ENCODE peak calls at places on chromosomes 5 and 9, in eight cellular contexts. One of them, this sample, is unnamed.

GRCh38 chr5:76341935-76342334 is 61.1 kb upstream of the IQGAP2 start:
- DNase-seq in AG10803: no peak
- DNase-seq in HTR-8/SVneo: no peak
- DNase-seq in IMR-90: no peak
- DNase-seq in NCI-H774: no peak
- DNase-seq in C1 segment of cervical spinal cord: peak
- DNase-seq in HFF-Myc: no peak
- DNase-seq in colonic mucosa: no peak
- DNase-seq in this sample: no peak

GRCh38 chr9:12699529-12699928 is 6.3 kb downstream of the TYRP1 start:
- DNase-seq in HFF-Myc: no peak
- DNase-seq in NCI-H774: no peak
- DNase-seq in colonic mucosa: no peak
- DNase-seq in IMR-90: peak
- DNase-seq in C1 segment of cervical spinal cord: no peak
- DNase-seq in HTR-8/SVneo: no peak
- DNase-seq in AG10803: peak
- DNase-seq in this sample: no peak

GRCh38 chr5:168227001-168227400 is 64.4 kb upstream of the WWC1 start:
- DNase-seq in AG10803: no peak
- DNase-seq in colonic mucosa: no peak
- DNase-seq in C1 segment of cervical spinal cord: no peak
- DNase-seq in HTR-8/SVneo: no peak
- DNase-seq in HFF-Myc: no peak
- DNase-seq in IMR-90: no peak
- DNase-seq in NCI-H774: no peak
- DNase-seq in this sample: no peak

GRCh38 chr5:71492817-71493615 is 37.6 kb downstream of the BDP1 start:
- DNase-seq in HTR-8/SVneo: no peak
- DNase-seq in NCI-H774: no peak
- DNase-seq in colonic mucosa: no peak
- DNase-seq in HFF-Myc: no peak
- DNase-seq in IMR-90: no peak
- DNase-seq in AG10803: no peak
- DNase-seq in C1 segment of cervical spinal cord: no peak
- DNase-seq in this sample: no peak

GRCh38 chr5:141636106-141636412 is 590 bp downstream of the HDAC3 start:
- DNase-seq in HTR-8/SVneo: no peak
- DNase-seq in AG10803: no peak
- DNase-seq in colonic mucosa: no peak
- DNase-seq in NCI-H774: no peak
- DNase-seq in HFF-Myc: no peak
- DNase-seq in IMR-90: no peak
- DNase-seq in C1 segment of cervical spinal cord: no peak
- DNase-seq in this sample: no peak

GRCh38 chr5:149320791-149321330 is 24.4 kb upstream of the GRPEL2 start:
- DNase-seq in AG10803: peak
- DNase-seq in HFF-Myc: peak
- DNase-seq in colonic mucosa: peak
- DNase-seq in NCI-H774: peak
- DNase-seq in HTR-8/SVneo: peak
- DNase-seq in IMR-90: peak
- DNase-seq in C1 segment of cervical spinal cord: peak
- DNase-seq in this sample: peak

GRCh38 chr9:106886111-106887046 is 23.4 kb downstream of the ZNF462 start:
- DNase-seq in NCI-H774: no peak
- DNase-seq in colonic mucosa: no peak
- DNase-seq in C1 segment of cervical spinal cord: no peak
- DNase-seq in HFF-Myc: no peak
- DNase-seq in IMR-90: peak
- DNase-seq in AG10803: no peak
- DNase-seq in HTR-8/SVneo: no peak
- DNase-seq in this sample: no peak

GRCh38 chr5:97266576-97266975 is 83.5 kb upstream of the RIOK2 start:
- DNase-seq in AG10803: peak
- DNase-seq in NCI-H774: no peak
- DNase-seq in IMR-90: peak
- DNase-seq in C1 segment of cervical spinal cord: peak
- DNase-seq in HTR-8/SVneo: no peak
- DNase-seq in HFF-Myc: no peak
- DNase-seq in colonic mucosa: peak
- DNase-seq in this sample: no peak

GRCh38 chr5:134268919-134269318 is 43.0 kb upstream of the PPP2CA start:
- DNase-seq in HTR-8/SVneo: no peak
- DNase-seq in AG10803: no peak
- DNase-seq in IMR-90: no peak
- DNase-seq in NCI-H774: no peak
- DNase-seq in colonic mucosa: no peak
- DNase-seq in C1 segment of cervical spinal cord: no peak
- DNase-seq in HFF-Myc: no peak
- DNase-seq in this sample: no peak

GRCh38 chr5:41656597-41656996 is 146.2 kb upstream of the PLCXD3 start:
- DNase-seq in IMR-90: no peak
- DNase-seq in AG10803: no peak
- DNase-seq in HTR-8/SVneo: no peak
- DNase-seq in colonic mucosa: no peak
- DNase-seq in HFF-Myc: no peak
- DNase-seq in C1 segment of cervical spinal cord: no peak
- DNase-seq in NCI-H774: no peak
- DNase-seq in this sample: no peak

GRCh38 chr9:4090491-4090890 is 209.4 kb downstream of the GLIS3 start:
- DNase-seq in C1 segment of cervical spinal cord: no peak
- DNase-seq in IMR-90: no peak
- DNase-seq in HFF-Myc: no peak
- DNase-seq in colonic mucosa: no peak
- DNase-seq in NCI-H774: no peak
- DNase-seq in AG10803: no peak
- DNase-seq in HTR-8/SVneo: no peak
- DNase-seq in this sample: no peak

GRCh38 chr9:33381231-33381791 is 21.1 kb downstream of the AQP7 start:
- DNase-seq in C1 segment of cervical spinal cord: no peak
- DNase-seq in colonic mucosa: no peak
- DNase-seq in HTR-8/SVneo: no peak
- DNase-seq in HFF-Myc: no peak
- DNase-seq in AG10803: no peak
- DNase-seq in IMR-90: peak
- DNase-seq in NCI-H774: no peak
- DNase-seq in this sample: no peak

GRCh38 chr5:56535347-56535746 is 280.0 kb upstream of the MAP3K1 start:
- DNase-seq in C1 segment of cervical spinal cord: no peak
- DNase-seq in HFF-Myc: no peak
- DNase-seq in HTR-8/SVneo: no peak
- DNase-seq in colonic mucosa: no peak
- DNase-seq in AG10803: no peak
- DNase-seq in IMR-90: no peak
- DNase-seq in NCI-H774: no peak
- DNase-seq in this sample: no peak

GRCh38 chr5:157963761-157964160 is 104.8 kb upstream of the CLINT1 start:
- DNase-seq in colonic mucosa: no peak
- DNase-seq in AG10803: no peak
- DNase-seq in HTR-8/SVneo: no peak
- DNase-seq in HFF-Myc: no peak
- DNase-seq in C1 segment of cervical spinal cord: no peak
- DNase-seq in NCI-H774: no peak
- DNase-seq in IMR-90: no peak
- DNase-seq in this sample: no peak

GRCh38 chr5:76114192-76114795 is 31.1 kb downstream of the SV2C start:
- DNase-seq in HFF-Myc: no peak
- DNase-seq in HTR-8/SVneo: no peak
- DNase-seq in C1 segment of cervical spinal cord: no peak
- DNase-seq in AG10803: no peak
- DNase-seq in IMR-90: no peak
- DNase-seq in NCI-H774: no peak
- DNase-seq in colonic mucosa: peak
- DNase-seq in this sample: no peak

GRCh38 chr5:154194348-154195329 is 4.1 kb downstream of the GALNT10 start:
- DNase-seq in C1 segment of cervical spinal cord: no peak
- DNase-seq in HFF-Myc: no peak
- DNase-seq in NCI-H774: no peak
- DNase-seq in IMR-90: peak
- DNase-seq in HTR-8/SVneo: peak
- DNase-seq in colonic mucosa: no peak
- DNase-seq in AG10803: peak
- DNase-seq in this sample: no peak

GRCh38 chr5:1931590-1932138 is 48.9 kb upstream of the IRX4 start:
- DNase-seq in NCI-H774: no peak
- DNase-seq in IMR-90: no peak
- DNase-seq in AG10803: no peak
- DNase-seq in C1 segment of cervical spinal cord: no peak
- DNase-seq in HFF-Myc: no peak
- DNase-seq in HTR-8/SVneo: no peak
- DNase-seq in colonic mucosa: no peak
- DNase-seq in this sample: no peak

GRCh38 chr5:83256091-83256775 is 178.9 kb downstream of the XRCC4 start:
- DNase-seq in colonic mucosa: no peak
- DNase-seq in HTR-8/SVneo: no peak
- DNase-seq in NCI-H774: no peak
- DNase-seq in HFF-Myc: no peak
- DNase-seq in AG10803: peak
- DNase-seq in IMR-90: peak
- DNase-seq in C1 segment of cervical spinal cord: no peak
- DNase-seq in this sample: no peak

GRCh38 chr5:59562756-59563389 is 330.7 kb downstream of the PDE4D start:
- DNase-seq in HFF-Myc: peak
- DNase-seq in HTR-8/SVneo: peak
- DNase-seq in colonic mucosa: peak
- DNase-seq in IMR-90: peak
- DNase-seq in C1 segment of cervical spinal cord: no peak
- DNase-seq in AG10803: peak
- DNase-seq in NCI-H774: no peak
- DNase-seq in this sample: no peak

GRCh38 chr5:67731886-67732285 is 483.7 kb upstream of the PIK3R1 start:
- DNase-seq in C1 segment of cervical spinal cord: peak
- DNase-seq in IMR-90: no peak
- DNase-seq in HTR-8/SVneo: no peak
- DNase-seq in AG10803: no peak
- DNase-seq in NCI-H774: no peak
- DNase-seq in HFF-Myc: no peak
- DNase-seq in colonic mucosa: no peak
- DNase-seq in this sample: no peak

GRCh38 chr5:84287964-84288363 is 96.7 kb downstream of the EDIL3 start:
- DNase-seq in IMR-90: peak
- DNase-seq in NCI-H774: no peak
- DNase-seq in HFF-Myc: no peak
- DNase-seq in HTR-8/SVneo: peak
- DNase-seq in AG10803: peak
- DNase-seq in colonic mucosa: no peak
- DNase-seq in C1 segment of cervical spinal cord: no peak
- DNase-seq in this sample: no peak

GRCh38 chr5:56671571-56671970 is 143.8 kb upstream of the MAP3K1 start:
- DNase-seq in AG10803: no peak
- DNase-seq in HFF-Myc: no peak
- DNase-seq in IMR-90: no peak
- DNase-seq in HTR-8/SVneo: no peak
- DNase-seq in colonic mucosa: no peak
- DNase-seq in NCI-H774: no peak
- DNase-seq in C1 segment of cervical spinal cord: no peak
- DNase-seq in this sample: no peak

GRCh38 chr5:76601470-76601869 is 21.7 kb downstream of the F2RL2 start:
- DNase-seq in AG10803: peak
- DNase-seq in HTR-8/SVneo: peak
- DNase-seq in C1 segment of cervical spinal cord: no peak
- DNase-seq in colonic mucosa: peak
- DNase-seq in NCI-H774: peak
- DNase-seq in HFF-Myc: peak
- DNase-seq in IMR-90: peak
- DNase-seq in this sample: no peak

GRCh38 chr5:132768485-132768868 is 8.6 kb downstream of the SEPTIN8 start:
- DNase-seq in AG10803: no peak
- DNase-seq in IMR-90: no peak
- DNase-seq in HFF-Myc: no peak
- DNase-seq in C1 segment of cervical spinal cord: no peak
- DNase-seq in NCI-H774: no peak
- DNase-seq in colonic mucosa: no peak
- DNase-seq in HTR-8/SVneo: no peak
- DNase-seq in this sample: no peak

GRCh38 chr5:132704875-132705274 is 31.1 kb downstream of the IL4 start:
- DNase-seq in IMR-90: peak
- DNase-seq in NCI-H774: no peak
- DNase-seq in colonic mucosa: no peak
- DNase-seq in HFF-Myc: no peak
- DNase-seq in HTR-8/SVneo: no peak
- DNase-seq in C1 segment of cervical spinal cord: no peak
- DNase-seq in AG10803: peak
- DNase-seq in this sample: no peak

This sample was measured in NCI-H1092 treated with DMSO at 0.1 percent for 48 hours.